ENCODE peak calls at places on chromosome 20, in four cellular contexts. E is stimulated activated CD4-positive, alpha-beta T cell treated with anti-CD3 and anti-CD28 coated beads, Interleukin-12 subunit alpha, Interleukin-12 subunit beta, amount 100 ng/mL, for 48 hours; R is naive thymus-derived CD4-positive, alpha-beta T cell; O is activated naive CD4-positive, alpha-beta T cell treated with anti-CD3 and anti-CD28 coated beads, Interleukin-2, amount 50 U/mL, for 72 hours. N is an unnamed sample.
A peak's percentile ranks its signal among the peaks of the same experiment; 100 is the strongest.

GRCh38 chr20:17961600-17961965 is 7.0 kb downstream of the SNX5 start:
- DNase-seq in O (no peak), R (no peak), E (no peak), N (no peak)

GRCh38 chr20:44576297-44576696 is 6.1 kb upstream of the PKIG start:
- DNase-seq in R (peak; percentile 4), E (no peak), O (no peak), N (no peak)

GRCh38 chr20:2387180-2387577 is 6.5 kb downstream of the TGM6 start:
- DNase-seq in E (peak; percentile 38), R (peak; percentile 9), O (peak; percentile 78), N (no peak)

GRCh38 chr20:58086763-58087566 is 141.5 kb downstream of the ANKRD60 start:
- DNase-seq in E (peak; percentile 2), O (peak; percentile 11), R (no peak), N (no peak)

GRCh38 chr20:24160563-24161355 is 172.2 kb upstream of the GGTLC1 start:
- DNase-seq in E (peak; percentile 5), R (no peak), O (peak; percentile 10), N (no peak)

GRCh38 chr20:7908905-7909304 is 31.4 kb downstream of the HAO1 start:
- DNase-seq in E (no peak), R (no peak), O (no peak), N (no peak)

GRCh38 chr20:3744806-3745685 is 12.6 kb downstream of the HSPA12B start:
- DNase-seq in O (peak; percentile 60), R (peak; percentile 70), E (peak; percentile 65), N (peak; percentile 42)

GRCh38 chr20:32911355-32911754 is 52.6 kb downstream of the EFCAB8 start:
- DNase-seq in R (no peak), E (no peak), O (no peak), N (no peak)

GRCh38 chr20:40443731-40444130 is 245.3 kb downstream of the MAFB start:
- DNase-seq in E (no peak), R (no peak), O (no peak), N (no peak)

GRCh38 chr20:31758991-31759390 is 19.9 kb downstream of the TPX2 start:
- DNase-seq in E (no peak), R (no peak), O (no peak), N (no peak)

GRCh38 chr20:58579069-58579818 is 64.0 kb upstream of the APCDD1L start:
- DNase-seq in E (no peak), O (no peak), R (no peak), N (no peak)

GRCh38 chr20:528923-529594 is 14.5 kb downstream of the CSNK2A1 start:
- DNase-seq in E (no peak), O (no peak), R (no peak), N (no peak)

GRCh38 chr20:35010405-35011192 is 54.9 kb downstream of the MYH7B start:
- DNase-seq in R (no peak), E (no peak), O (no peak), N (no peak)

GRCh38 chr20:64146936-64147451 is 17.3 kb upstream of the MYT1 start:
- DNase-seq in O (no peak), E (no peak), R (no peak), N (no peak)

GRCh38 chr20:10919549-10920140 is 245.8 kb upstream of the JAG1 start:
- DNase-seq in O (no peak), E (no peak), R (no peak), N (no peak)

GRCh38 chr20:62574612-62574993 is 67.7 kb upstream of the SLCO4A1 start:
- DNase-seq in R (no peak), E (no peak), O (no peak), N (no peak)

GRCh38 chr20:49786226-49786625 is 26.4 kb upstream of the SLC9A8 start:
- DNase-seq in E (no peak), R (no peak), O (no peak), N (no peak)

GRCh38 chr20:5073154-5074049 is 46.4 kb downstream of the PCNA start:
- DNase-seq in E (no peak), O (no peak), R (no peak), N (no peak)

GRCh38 chr20:64192406-64192805 is 28.2 kb downstream of the MYT1 start:
- DNase-seq in R (no peak), O (no peak), E (no peak), N (no peak)

GRCh38 chr20:24722586-24722985 is 226.5 kb upstream of the CST7 start:
- DNase-seq in R (no peak), O (no peak), E (no peak), N (no peak)

GRCh38 chr20:58408603-58409246 is 19.7 kb downstream of the VAPB start:
- DNase-seq in E (no peak), R (peak; percentile 36), O (no peak), N (no peak)

GRCh38 chr20:18005170-18005989 is 36.6 kb downstream of the MGME1 start:
- DNase-seq in E (no peak), R (no peak), O (no peak), N (peak; percentile 26)

GRCh38 chr20:53918949-53919361 is 151.4 kb downstream of the BCAS1 start:
- DNase-seq in O (no peak), R (no peak), E (no peak), N (no peak)

GRCh38 chr20:49987015-49987867 is 4.5 kb downstream of the SNAI1 start:
- DNase-seq in E (no peak), R (no peak), O (no peak), N (no peak)

GRCh38 chr20:53959849-53960585 is 110.4 kb downstream of the BCAS1 start:
- DNase-seq in E (no peak), R (no peak), O (no peak), N (no peak)

N was measured in activated B cell treated with CpG ODN at 0.5 μM for 24 hours.